ENCODE peak calls at places on chromosome 19, in four cellular contexts. One of them, this sample, is unnamed. For H3K4me1, the result is how much of the 10 kb centered on the place peaks cover.

GRCh38 chr19:13978721-13979191 is 26.4 kb downstream of the DCAF15 start:
- DNase-seq in PC-3: no peak
- DNase-seq in Caco-2: no peak
- DNase-seq in adrenal gland: no peak
- DNase-seq in this sample: no peak

GRCh38 chr19:46416077-46416709 is 2.8 kb upstream of the CCDC8 start:
- DNase-seq in Caco-2: peak
- DNase-seq in adrenal gland: peak
- DNase-seq in PC-3: peak
- DNase-seq in this sample: peak

GRCh38 chr19:42396248-42396541 is 6.1 kb upstream of the CNFN start:
- DNase-seq in adrenal gland: no peak
- DNase-seq in Caco-2: no peak
- DNase-seq in PC-3: no peak
- DNase-seq in this sample: no peak

GRCh38 chr19:33774751-33775150 is 21.9 kb upstream of the KCTD15 start:
- DNase-seq in Caco-2: no peak
- DNase-seq in adrenal gland: no peak
- DNase-seq in PC-3: no peak
- DNase-seq in this sample: no peak

GRCh38 chr19:21569497-21569870 is 64.1 kb downstream of the ZNF429 start:
- DNase-seq in adrenal gland: peak
- DNase-seq in PC-3: no peak
- DNase-seq in Caco-2: no peak
- DNase-seq in this sample: peak

GRCh38 chr19:2475018-2475701 is 767 bp upstream of the GADD45B start:
- DNase-seq in PC-3: peak
- DNase-seq in Caco-2: peak
- DNase-seq in adrenal gland: peak
- DNase-seq in this sample: peak

GRCh38 chr19:10420444-10421239 is at the start of gene PDE4A:
- DNase-seq in Caco-2: no peak
- DNase-seq in adrenal gland: no peak
- DNase-seq in PC-3: peak
- DNase-seq in this sample: no peak

GRCh38 chr19:47035127-47035494 is 13.3 kb downstream of the TMEM160 start:
- DNase-seq in adrenal gland: no peak
- DNase-seq in Caco-2: no peak
- DNase-seq in PC-3: peak
- DNase-seq in this sample: no peak

GRCh38 chr19:36573948-36574726 is 1.0 kb upstream of the ZNF529 start:
- DNase-seq in PC-3: peak
- DNase-seq in adrenal gland: peak
- DNase-seq in Caco-2: no peak
- DNase-seq in this sample: no peak

GRCh38 chr19:38869836-38870607 is 8.1 kb downstream of the RINL start:
- DNase-seq in Caco-2: no peak
- DNase-seq in adrenal gland: peak
- DNase-seq in PC-3: no peak
- DNase-seq in this sample: peak

GRCh38 chr19:4841366-4841704 is 9.8 kb upstream of the TICAM1 start:
- DNase-seq in Caco-2: no peak
- DNase-seq in adrenal gland: no peak
- DNase-seq in PC-3: no peak
- DNase-seq in this sample: no peak

GRCh38 chr19:38321646-38322323 is 2.1 kb downstream of the KCNK6 start:
- DNase-seq in PC-3: no peak
- DNase-seq in adrenal gland: peak
- DNase-seq in Caco-2: no peak
- DNase-seq in this sample: peak

GRCh38 chr19:31177230-31177629 is 172.0 kb downstream of the TSHZ3 start:
- DNase-seq in adrenal gland: no peak
- DNase-seq in PC-3: no peak
- DNase-seq in Caco-2: no peak
- DNase-seq in this sample: no peak

GRCh38 chr19:17406887-17407196 is 1.4 kb upstream of the BST2 start:
- DNase-seq in PC-3: no peak
- DNase-seq in adrenal gland: no peak
- DNase-seq in Caco-2: no peak
- DNase-seq in this sample: no peak
- H3K4me1 ChIP-seq in PC-3: under half
- H3K4me1 ChIP-seq in adrenal gland: under half
- H3K4me1 ChIP-seq in Caco-2: under half
- H3K4me1 ChIP-seq in this sample: under half

DNA sequence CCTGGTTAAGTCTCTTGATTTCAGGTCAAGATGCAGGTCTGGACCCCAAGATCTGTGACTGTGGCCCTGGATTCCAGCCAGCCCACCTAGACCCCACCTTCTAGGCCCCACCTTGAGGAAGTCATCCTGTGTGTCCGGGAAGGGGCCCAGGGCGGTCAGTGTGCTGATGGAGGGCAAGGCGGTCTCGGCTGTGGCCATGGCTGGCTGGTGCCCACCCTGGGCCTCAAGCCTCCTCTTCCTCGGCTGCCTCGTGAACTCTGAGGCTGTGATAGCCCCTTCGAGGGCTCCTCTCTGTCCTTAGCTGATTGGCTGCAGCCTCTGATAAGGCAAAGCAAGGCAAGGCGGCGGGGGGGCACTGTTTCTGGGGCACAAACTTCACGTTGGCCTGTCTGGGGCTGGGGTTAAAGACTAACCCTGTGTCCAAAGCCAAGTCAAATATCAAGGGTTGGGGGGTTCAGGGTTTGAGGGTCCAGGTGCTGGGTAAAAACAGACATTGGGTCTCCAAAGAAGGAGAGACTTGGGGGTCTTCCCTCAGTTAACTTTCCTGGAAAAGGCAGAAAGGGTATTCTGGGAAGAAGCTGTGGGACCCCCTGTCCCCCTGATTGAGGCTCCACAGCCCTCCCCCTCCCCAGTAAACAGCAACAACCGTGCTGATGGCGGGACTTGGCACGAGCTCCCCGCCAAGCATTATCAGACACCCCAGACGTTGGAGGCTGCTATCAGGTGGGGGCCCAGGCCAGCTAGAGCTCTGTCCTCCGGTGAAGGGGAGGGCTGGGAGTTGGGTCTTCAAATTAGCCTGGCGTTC is at the start of gene KLF1:
- DNase-seq in PC-3: no peak
- DNase-seq in Caco-2: no peak
- DNase-seq in adrenal gland: no peak
- DNase-seq in this sample: no peak
- H3K4me3 ChIP-seq in PC-3: no peak
- H3K4me3 ChIP-seq in Caco-2: no peak
- H3K4me3 ChIP-seq in adrenal gland: no peak
- H3K4me3 ChIP-seq in this sample: peak

GRCh38 chr19:1275976-1276619 is 768 bp downstream of the FAM174C start:
- DNase-seq in adrenal gland: no peak
- DNase-seq in Caco-2: no peak
- DNase-seq in PC-3: no peak
- DNase-seq in this sample: no peak
- H3K4me1 ChIP-seq in adrenal gland: under half
- H3K4me1 ChIP-seq in Caco-2: under half
- H3K4me1 ChIP-seq in PC-3: under half
- H3K4me1 ChIP-seq in this sample: half or more

DNA sequence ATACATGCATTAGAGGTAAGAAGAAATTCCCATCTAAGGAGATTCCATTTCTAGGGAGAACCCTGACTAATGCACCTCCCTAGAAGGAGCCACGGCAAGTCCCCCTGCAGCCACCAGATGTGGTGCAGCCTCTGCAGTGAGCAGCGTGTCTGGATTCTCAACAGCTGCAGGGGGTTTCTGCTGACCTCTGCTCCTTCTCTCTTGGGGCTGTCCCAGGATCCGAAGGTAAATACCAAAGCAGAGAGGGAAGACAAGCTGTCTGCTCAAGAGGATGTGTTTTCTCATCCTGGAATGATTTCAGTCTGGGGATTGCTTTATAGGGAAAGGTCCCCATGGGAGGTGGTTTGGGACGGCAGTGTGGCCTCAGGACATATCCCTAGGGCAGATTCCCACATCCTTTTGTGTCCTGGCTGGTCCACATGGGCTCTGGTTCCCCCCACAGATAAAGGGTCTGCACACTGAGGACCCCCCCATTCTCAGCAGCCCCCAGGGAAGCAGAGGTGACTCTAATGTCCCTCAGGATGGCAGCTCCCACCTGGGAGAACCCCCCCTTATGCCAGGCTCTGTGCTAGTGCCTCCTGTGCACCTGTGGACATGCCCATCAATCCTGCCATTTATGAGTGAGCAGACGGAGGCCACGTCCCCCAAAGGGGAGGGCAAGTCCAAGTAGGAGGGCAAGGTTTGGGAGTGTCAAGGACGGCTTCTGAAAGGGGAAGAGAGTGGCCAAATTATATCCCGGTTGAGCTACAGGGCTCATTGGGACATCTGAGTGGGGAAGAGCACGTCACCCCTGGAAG is 10.3 kb upstream of the OR10H5 start:
- DNase-seq in PC-3: no peak
- DNase-seq in Caco-2: no peak
- DNase-seq in adrenal gland: no peak
- DNase-seq in this sample: no peak
- H3K4me3 ChIP-seq in PC-3: no peak
- H3K4me3 ChIP-seq in Caco-2: no peak
- H3K4me3 ChIP-seq in adrenal gland: no peak
- H3K4me3 ChIP-seq in this sample: no peak

GRCh38 chr19:56595548-56595899 is 422 bp downstream of the ZNF71 start:
- DNase-seq in Caco-2: no peak
- DNase-seq in adrenal gland: no peak
- DNase-seq in PC-3: no peak
- DNase-seq in this sample: no peak

GRCh38 chr19:56594446-56594782 is 688 bp upstream of the ZNF71 start:
- DNase-seq in Caco-2: no peak
- DNase-seq in adrenal gland: no peak
- DNase-seq in PC-3: no peak
- DNase-seq in this sample: no peak

GRCh38 chr19:56596676-56597075 is 1.6 kb downstream of the ZNF71 start:
- DNase-seq in PC-3: no peak
- DNase-seq in Caco-2: no peak
- DNase-seq in adrenal gland: no peak
- DNase-seq in this sample: no peak

GRCh38 chr19:56597696-56598095 is 2.6 kb downstream of the ZNF71 start:
- DNase-seq in adrenal gland: no peak
- DNase-seq in Caco-2: no peak
- DNase-seq in PC-3: no peak
- DNase-seq in this sample: no peak

DNA sequence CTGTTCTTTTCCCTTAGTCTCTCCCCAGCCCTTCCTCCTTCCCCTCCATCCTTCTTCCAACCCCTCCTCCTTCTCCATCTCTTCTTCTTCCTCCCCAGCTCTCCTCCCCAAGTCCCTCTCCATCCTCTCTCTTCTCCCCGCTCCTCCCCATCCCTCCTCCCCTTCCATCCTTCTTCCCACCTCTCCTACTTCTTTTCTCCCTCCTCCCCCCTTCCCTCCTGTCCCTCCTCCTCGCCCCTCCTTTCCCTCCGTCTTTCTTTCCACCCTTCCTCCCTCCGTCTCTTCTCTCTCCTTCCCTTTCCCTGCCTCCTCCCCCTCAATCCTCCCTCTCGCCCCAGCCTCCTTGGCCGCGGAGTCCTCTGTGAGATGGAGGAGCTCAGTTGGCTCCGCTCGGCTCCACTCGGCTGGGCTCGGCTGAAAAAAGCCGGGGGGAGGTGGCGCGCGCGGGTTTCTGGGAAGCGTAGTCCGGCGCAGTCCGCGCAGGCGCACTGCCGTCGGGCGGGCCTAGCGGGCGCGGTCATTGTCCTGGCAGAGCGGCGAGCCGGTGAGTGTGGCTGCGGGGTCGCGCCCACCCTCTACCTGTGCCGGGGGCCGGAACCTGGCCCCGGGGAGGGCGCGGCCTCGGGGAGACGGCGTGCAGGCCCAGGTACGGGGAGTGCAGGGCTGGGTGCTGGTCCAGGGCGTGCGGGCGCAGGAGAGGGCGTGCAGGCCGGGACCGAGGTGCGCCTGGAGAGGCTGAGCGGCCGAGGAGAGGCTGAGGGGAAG is at the start of gene ZNF71:
- DNase-seq in PC-3: peak
- DNase-seq in Caco-2: peak
- DNase-seq in adrenal gland: peak
- DNase-seq in this sample: peak
- H3K4me1 ChIP-seq in PC-3: under half
- H3K4me1 ChIP-seq in Caco-2: under half
- H3K4me1 ChIP-seq in adrenal gland: under half
- H3K4me1 ChIP-seq in this sample: under half

DNA sequence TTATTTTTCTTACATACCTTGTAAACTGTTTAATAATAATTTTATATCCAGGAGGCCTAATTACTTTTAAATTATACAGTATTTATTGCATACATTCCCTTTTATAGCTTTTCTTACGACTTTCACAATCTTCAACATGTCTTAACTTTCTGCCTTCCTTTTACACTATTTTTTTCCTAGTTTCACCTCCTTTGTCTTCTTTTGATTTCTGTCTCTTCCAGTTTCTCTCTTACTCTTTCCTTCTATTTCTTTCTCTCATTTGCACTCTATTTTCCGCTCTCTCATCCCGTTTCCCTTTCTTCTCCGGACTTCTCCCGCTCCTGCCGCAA is 11.5 kb downstream of the ZNF552 start:
- DNase-seq in PC-3: no peak
- DNase-seq in Caco-2: no peak
- DNase-seq in adrenal gland: no peak
- DNase-seq in this sample: no peak
- H3K4me3 ChIP-seq in PC-3: peak
- H3K4me3 ChIP-seq in Caco-2: no peak
- H3K4me3 ChIP-seq in adrenal gland: peak
- H3K4me3 ChIP-seq in this sample: peak

DNA sequence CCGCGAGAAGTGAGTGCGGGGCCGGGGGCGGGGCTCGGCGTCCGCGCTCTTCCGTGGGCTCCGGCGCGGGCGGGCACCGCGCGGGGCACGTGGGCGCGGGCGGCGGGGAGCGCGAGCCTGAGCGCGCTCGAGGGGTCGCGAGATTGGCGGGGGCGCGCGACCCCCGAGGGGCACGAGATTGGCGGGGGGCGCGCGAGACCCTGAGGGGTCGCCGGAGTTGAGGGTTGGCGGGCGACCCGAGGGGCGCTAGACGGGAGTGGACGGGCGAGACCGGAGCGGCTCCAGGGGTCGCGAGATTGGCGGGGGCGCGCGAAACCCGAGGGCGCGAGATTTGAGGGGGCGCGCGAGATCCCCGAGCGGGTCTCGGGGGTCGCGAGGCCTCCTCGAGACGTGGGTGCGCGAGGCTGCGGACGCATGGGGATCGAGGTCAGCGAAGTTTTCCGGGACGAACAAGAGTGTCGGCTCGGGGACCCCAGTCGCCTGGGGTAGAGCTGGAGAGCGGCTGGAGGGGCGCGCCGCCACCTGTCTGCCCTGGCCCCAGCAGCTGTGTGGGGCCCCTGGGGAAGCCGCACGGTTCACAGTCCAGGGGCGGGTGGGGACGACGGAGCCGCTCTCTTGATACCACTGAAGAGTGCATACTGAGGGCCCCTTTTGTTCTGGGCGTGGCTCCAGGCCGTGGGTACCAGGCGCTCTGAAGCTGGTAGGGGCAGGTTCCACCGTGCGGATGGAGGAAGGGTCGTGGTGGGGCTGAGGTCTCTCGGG is 682 bp downstream of the SSBP4 start:
- DNase-seq in Caco-2: peak
- DNase-seq in PC-3: peak
- DNase-seq in adrenal gland: peak
- DNase-seq in this sample: no peak
- H3K4me1 ChIP-seq in Caco-2: under half
- H3K4me1 ChIP-seq in PC-3: under half
- H3K4me1 ChIP-seq in adrenal gland: under half
- H3K4me1 ChIP-seq in this sample: half or more

GRCh38 chr19:22783651-22784050 is 300 bp downstream of the ZNF99 start:
- DNase-seq in adrenal gland: no peak
- DNase-seq in PC-3: no peak
- DNase-seq in Caco-2: no peak
- DNase-seq in this sample: no peak

GRCh38 chr19:22784051-22784450 is at the start of gene ZNF99:
- DNase-seq in PC-3: no peak
- DNase-seq in Caco-2: no peak
- DNase-seq in adrenal gland: peak
- DNase-seq in this sample: peak
- H3K4me3 ChIP-seq in PC-3: no peak
- H3K4me3 ChIP-seq in Caco-2: no peak
- H3K4me3 ChIP-seq in adrenal gland: peak
- H3K4me3 ChIP-seq in this sample: peak